ENCODE peak calls at places on chromosome 11, in eight cellular contexts. W, N, Q, T, Z, P, B and Y are unnamed samples.

GRCh38 chr11:59778122-59778521 is 22.9 kb downstream of the STX3 start:
- DNase-seq in W (no peak), N (no peak), Q (no peak), T (no peak), Z (no peak), P (no peak), B (no peak), Y (no peak)

GRCh38 chr11:58927393-58928081 is 11.8 kb upstream of the GLYATL1 start:
- DNase-seq in W (peak), N (peak), Q (peak), T (no peak), Z (no peak), P (peak), B (no peak), Y (no peak)

GRCh38 chr11:58923300-58923788 is 15.9 kb upstream of the GLYATL1 start:
- DNase-seq in W (peak), N (no peak), Q (peak), T (no peak), Z (peak), P (peak), B (no peak), Y (no peak)

GRCh38 chr11:17713851-17714250 is 5.5 kb upstream of the MYOD1 start:
- DNase-seq in W (no peak), N (no peak), Q (no peak), T (no peak), Z (no peak), P (no peak), B (no peak), Y (no peak)

GRCh38 chr11:13314676-13315394 is 37.2 kb downstream of the BMAL1 start:
- DNase-seq in W (no peak), N (no peak), Q (no peak), T (no peak), Z (no peak), P (no peak), B (no peak), Y (no peak)

GRCh38 chr11:19864141-19865120 is 151.8 kb downstream of the NAV2 start:
- DNase-seq in W (no peak), N (no peak), Q (no peak), T (no peak), Z (no peak), P (no peak), B (no peak), Y (no peak)

GRCh38 chr11:133742388-133742787 is 102.9 kb downstream of the SPATA19 start:
- DNase-seq in W (no peak), N (no peak), Q (no peak), T (no peak), Z (no peak), P (no peak), B (no peak), Y (peak)

GRCh38 chr11:104529213-104529612 is 365.3 kb upstream of the PDGFD start:
- DNase-seq in W (no peak), N (no peak), Q (no peak), T (no peak), Z (no peak), P (no peak), B (no peak), Y (no peak)

GRCh38 chr11:88157401-88157800 is 17.8 kb downstream of the RAB38 start:
- DNase-seq in W (no peak), N (no peak), Q (no peak), T (no peak), Z (no peak), P (no peak), B (no peak), Y (no peak)

GRCh38 chr11:26730711-26731460 is 9.0 kb upstream of the SLC5A12 start:
- DNase-seq in W (no peak), N (no peak), Q (peak), T (no peak), Z (no peak), P (no peak), B (no peak), Y (no peak)

GRCh38 chr11:120784566-120785251 is 239.2 kb upstream of the TBCEL start:
- DNase-seq in W (no peak), N (no peak), Q (no peak), T (no peak), Z (no peak), P (no peak), B (no peak), Y (no peak)

GRCh38 chr11:131906963-131907362 is 536.5 kb downstream of the NTM start:
- DNase-seq in W (no peak), N (no peak), Q (peak), T (no peak), Z (no peak), P (no peak), B (no peak), Y (no peak)

GRCh38 chr11:72750086-72750485 is 2.1 kb downstream of the ARAP1 start:
- DNase-seq in W (no peak), N (no peak), Q (no peak), T (no peak), Z (no peak), P (no peak), B (no peak), Y (no peak)

GRCh38 chr11:111454561-111455192 is 57.5 kb downstream of the BTG4 start:
- DNase-seq in W (peak), N (peak), Q (peak), T (no peak), Z (peak), P (peak), B (no peak), Y (peak)

GRCh38 chr11:73163638-73164174 is 21.6 kb upstream of the FCHSD2 start:
- DNase-seq in W (no peak), N (no peak), Q (no peak), T (no peak), Z (no peak), P (no peak), B (no peak), Y (no peak)

GRCh38 chr11:117145393-117145761 is 1.3 kb downstream of the PAFAH1B2 start:
- DNase-seq in W (peak), N (no peak), Q (peak), T (no peak), Z (peak), P (no peak), B (no peak), Y (no peak)

GRCh38 chr11:19279455-19279854 is 38.7 kb upstream of the E2F8 start:
- DNase-seq in W (no peak), N (no peak), Q (no peak), T (no peak), Z (no peak), P (no peak), B (no peak), Y (no peak)

GRCh38 chr11:2777871-2778629 is 78.3 kb upstream of the KCNQ1OT1 start:
- DNase-seq in W (no peak), N (peak), Q (no peak), T (no peak), Z (no peak), P (no peak), B (peak), Y (no peak)

GRCh38 chr11:63608353-63609345 is 5.6 kb downstream of the PLAAT3 start:
- DNase-seq in W (no peak), N (no peak), Q (peak), T (no peak), Z (no peak), P (no peak), B (no peak), Y (no peak)

GRCh38 chr11:65411681-65412070 is 10.9 kb upstream of the NEAT1 start:
- DNase-seq in W (no peak), N (no peak), Q (no peak), T (no peak), Z (no peak), P (no peak), B (no peak), Y (no peak)

GRCh38 chr11:44746894-44747293 is 20.1 kb downstream of the TSPAN18 start:
- DNase-seq in W (no peak), N (no peak), Q (no peak), T (no peak), Z (no peak), P (no peak), B (no peak), Y (no peak)

GRCh38 chr11:96056581-96056980 is 132.7 kb upstream of the MTMR2 start:
- DNase-seq in W (no peak), N (no peak), Q (no peak), T (no peak), Z (no peak), P (no peak), B (no peak), Y (no peak)

GRCh38 chr11:35682230-35683195 is 19.9 kb downstream of the TRIM44 start:
- DNase-seq in W (no peak), N (no peak), Q (peak), T (no peak), Z (no peak), P (no peak), B (no peak), Y (no peak)

GRCh38 chr11:13249992-13250391 is 27.6 kb upstream of the BMAL1 start:
- DNase-seq in W (no peak), N (no peak), Q (no peak), T (no peak), Z (no peak), P (no peak), B (no peak), Y (no peak)

GRCh38 chr11:520428-521178 is 13.6 kb upstream of the RNH1 start:
- DNase-seq in W (no peak), N (peak), Q (no peak), T (no peak), Z (no peak), P (no peak), B (no peak), Y (no peak)
- TF ChIP-seq CTCF in W (no peak), N (no peak), Q (no peak), T (no peak), Z (no peak), P (no peak), B (no peak), Y (no peak)

GRCh38 chr11:94423467-94423866 is 22.2 kb upstream of the GPR83 start:
- DNase-seq in W (no peak), N (peak), Q (no peak), T (no peak), Z (no peak), P (no peak), B (no peak), Y (no peak)

GRCh38 chr11:94418123-94418770 is 17.0 kb upstream of the GPR83 start:
- DNase-seq in W (no peak), N (no peak), Q (no peak), T (no peak), Z (no peak), P (no peak), B (no peak), Y (no peak)

GRCh38 chr11:94417386-94417987 is 16.3 kb upstream of the GPR83 start:
- DNase-seq in W (no peak), N (no peak), Q (peak), T (no peak), Z (no peak), P (no peak), B (no peak), Y (no peak)
- TF ChIP-seq CTCF in W (peak), N (peak), Q (peak), T (no peak), Z (no peak), P (no peak), B (no peak), Y (peak)

GRCh38 chr11:62399172-62399867 is 19.5 kb upstream of the SCGB1A1 start:
- DNase-seq in W (no peak), N (peak), Q (peak), T (no peak), Z (no peak), P (no peak), B (no peak), Y (peak)
- TF ChIP-seq CTCF in W (no peak), N (no peak), Q (no peak), T (no peak), Z (no peak), P (no peak), B (no peak), Y (no peak)

DNA sequence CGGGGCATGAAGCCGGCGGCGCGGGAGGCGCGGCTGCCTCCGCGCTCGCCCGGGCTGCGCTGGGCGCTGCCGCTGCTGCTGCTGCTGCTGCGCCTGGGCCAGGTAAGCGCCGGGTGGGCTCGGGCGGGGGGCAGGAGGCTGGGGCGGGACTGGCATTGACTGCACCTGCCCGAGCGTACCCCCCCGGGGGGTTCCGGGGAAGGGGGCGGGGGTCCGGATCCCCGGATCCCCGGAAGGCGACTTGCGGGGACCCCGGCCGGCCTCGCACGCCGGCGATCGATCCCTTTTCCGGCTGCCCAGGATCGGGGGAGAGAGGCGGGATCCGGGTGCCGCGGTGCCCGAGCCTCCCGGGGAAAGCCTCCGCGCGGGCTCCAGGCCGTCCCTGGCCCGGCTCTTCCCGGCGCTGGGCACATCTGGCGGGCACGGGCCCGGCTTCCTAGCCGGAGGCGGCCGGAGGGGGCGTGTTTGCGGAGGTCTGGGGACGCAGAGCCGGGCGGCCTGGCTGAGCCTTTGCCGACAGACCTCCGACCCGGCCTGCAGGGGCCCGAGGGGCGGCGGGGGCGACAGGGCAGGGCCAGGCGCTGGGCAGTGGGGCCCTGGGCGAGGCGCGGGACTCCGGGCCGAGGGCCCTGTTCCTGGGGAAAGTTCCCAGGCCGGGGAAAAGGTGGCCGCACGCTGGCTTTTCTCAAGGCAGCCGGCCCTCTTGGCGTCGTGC is 705 bp downstream of the PTPRJ start:
- DNase-seq in W (peak), N (peak), Q (no peak), T (no peak), Z (peak), P (peak), B (peak), Y (no peak)
- TF ChIP-seq CTCF in W (no peak), N (peak), Q (peak), T (peak), Z (peak), P (peak), B (no peak), Y (no peak)